ENCODE peak calls at places on chromosome 17, in ten cellular contexts. One of them, this sample, is unnamed.

GRCh38 chr17:62179525-62180161 is 114.6 kb upstream of the MED13 start:
- DNase-seq in activated CD4-positive, alpha-beta T cell treated with anti-CD3 and anti-CD28 coated beads, Interleukin-2, amount 50 U/mL, for 48 hours: no peak
- DNase-seq in H9: no peak
- DNase-seq in EL: peak
- DNase-seq in hypothalamus: no peak
- DNase-seq in fibroblast of pulmonary artery: peak
- DNase-seq in NCI-H1436: no peak
- DNase-seq in progenitor cell of endocrine pancreas: no peak
- DNase-seq in anterior cingulate cortex: no peak
- DNase-seq in AG10803: peak
- DNase-seq in this sample: peak

GRCh38 chr17:14297161-14297851 is 3.6 kb upstream of the HS3ST3B1 start:
- DNase-seq in activated CD4-positive, alpha-beta T cell treated with anti-CD3 and anti-CD28 coated beads, Interleukin-2, amount 50 U/mL, for 48 hours: peak
- DNase-seq in H9: peak
- DNase-seq in EL: peak
- DNase-seq in hypothalamus: no peak
- DNase-seq in fibroblast of pulmonary artery: peak
- DNase-seq in NCI-H1436: no peak
- DNase-seq in progenitor cell of endocrine pancreas: peak
- DNase-seq in anterior cingulate cortex: no peak
- DNase-seq in AG10803: peak
- DNase-seq in this sample: peak

GRCh38 chr17:37391146-37391545 is 15.4 kb downstream of the C17orf78 start:
- DNase-seq in activated CD4-positive, alpha-beta T cell treated with anti-CD3 and anti-CD28 coated beads, Interleukin-2, amount 50 U/mL, for 48 hours: no peak
- DNase-seq in H9: no peak
- DNase-seq in EL: peak
- DNase-seq in hypothalamus: no peak
- DNase-seq in fibroblast of pulmonary artery: no peak
- DNase-seq in NCI-H1436: no peak
- DNase-seq in progenitor cell of endocrine pancreas: no peak
- DNase-seq in anterior cingulate cortex: no peak
- DNase-seq in AG10803: no peak
- DNase-seq in this sample: no peak

GRCh38 chr17:44546711-44547606 is 10.3 kb upstream of the FZD2 start:
- DNase-seq in activated CD4-positive, alpha-beta T cell treated with anti-CD3 and anti-CD28 coated beads, Interleukin-2, amount 50 U/mL, for 48 hours: no peak
- DNase-seq in H9: no peak
- DNase-seq in EL: peak
- DNase-seq in hypothalamus: no peak
- DNase-seq in fibroblast of pulmonary artery: peak
- DNase-seq in NCI-H1436: no peak
- DNase-seq in progenitor cell of endocrine pancreas: no peak
- DNase-seq in anterior cingulate cortex: no peak
- DNase-seq in AG10803: peak
- DNase-seq in this sample: no peak

GRCh38 chr17:32142857-32143524 is 689 bp downstream of the RHOT1 start:
- DNase-seq in activated CD4-positive, alpha-beta T cell treated with anti-CD3 and anti-CD28 coated beads, Interleukin-2, amount 50 U/mL, for 48 hours: peak
- DNase-seq in H9: peak
- DNase-seq in EL: peak
- DNase-seq in hypothalamus: peak
- DNase-seq in fibroblast of pulmonary artery: peak
- DNase-seq in NCI-H1436: no peak
- DNase-seq in progenitor cell of endocrine pancreas: peak
- DNase-seq in anterior cingulate cortex: no peak
- DNase-seq in AG10803: peak
- DNase-seq in this sample: peak

GRCh38 chr17:57107498-57108101 is 22.6 kb downstream of the AKAP1 start:
- DNase-seq in activated CD4-positive, alpha-beta T cell treated with anti-CD3 and anti-CD28 coated beads, Interleukin-2, amount 50 U/mL, for 48 hours: no peak
- DNase-seq in H9: no peak
- DNase-seq in EL: peak
- DNase-seq in hypothalamus: no peak
- DNase-seq in fibroblast of pulmonary artery: no peak
- DNase-seq in NCI-H1436: peak
- DNase-seq in progenitor cell of endocrine pancreas: no peak
- DNase-seq in anterior cingulate cortex: no peak
- DNase-seq in AG10803: no peak
- DNase-seq in this sample: no peak

GRCh38 chr17:59547131-59547915 is 18.1 kb upstream of the DHX40 start:
- DNase-seq in activated CD4-positive, alpha-beta T cell treated with anti-CD3 and anti-CD28 coated beads, Interleukin-2, amount 50 U/mL, for 48 hours: no peak
- DNase-seq in H9: no peak
- DNase-seq in EL: no peak
- DNase-seq in hypothalamus: no peak
- DNase-seq in fibroblast of pulmonary artery: peak
- DNase-seq in NCI-H1436: peak
- DNase-seq in progenitor cell of endocrine pancreas: no peak
- DNase-seq in anterior cingulate cortex: no peak
- DNase-seq in AG10803: no peak
- DNase-seq in this sample: no peak

GRCh38 chr17:2697611-2698162 is 13.9 kb downstream of the CLUH start:
- DNase-seq in activated CD4-positive, alpha-beta T cell treated with anti-CD3 and anti-CD28 coated beads, Interleukin-2, amount 50 U/mL, for 48 hours: no peak
- DNase-seq in H9: peak
- DNase-seq in EL: no peak
- DNase-seq in hypothalamus: no peak
- DNase-seq in fibroblast of pulmonary artery: no peak
- DNase-seq in NCI-H1436: no peak
- DNase-seq in progenitor cell of endocrine pancreas: no peak
- DNase-seq in anterior cingulate cortex: no peak
- DNase-seq in AG10803: no peak
- DNase-seq in this sample: no peak

GRCh38 chr17:39753514-39754160 is 15.9 kb downstream of the GRB7 start:
- DNase-seq in activated CD4-positive, alpha-beta T cell treated with anti-CD3 and anti-CD28 coated beads, Interleukin-2, amount 50 U/mL, for 48 hours: no peak
- DNase-seq in H9: peak
- DNase-seq in EL: no peak
- DNase-seq in hypothalamus: no peak
- DNase-seq in fibroblast of pulmonary artery: no peak
- DNase-seq in NCI-H1436: peak
- DNase-seq in progenitor cell of endocrine pancreas: no peak
- DNase-seq in anterior cingulate cortex: no peak
- DNase-seq in AG10803: no peak
- DNase-seq in this sample: peak

GRCh38 chr17:17812211-17813054 is 24.4 kb downstream of the SREBF1 start:
- DNase-seq in activated CD4-positive, alpha-beta T cell treated with anti-CD3 and anti-CD28 coated beads, Interleukin-2, amount 50 U/mL, for 48 hours: peak
- DNase-seq in H9: peak
- DNase-seq in EL: peak
- DNase-seq in hypothalamus: peak
- DNase-seq in fibroblast of pulmonary artery: peak
- DNase-seq in NCI-H1436: peak
- DNase-seq in progenitor cell of endocrine pancreas: peak
- DNase-seq in anterior cingulate cortex: peak
- DNase-seq in AG10803: peak
- DNase-seq in this sample: peak

GRCh38 chr17:68515238-68515637 is 3.0 kb downstream of the PRKAR1A start:
- DNase-seq in activated CD4-positive, alpha-beta T cell treated with anti-CD3 and anti-CD28 coated beads, Interleukin-2, amount 50 U/mL, for 48 hours: no peak
- DNase-seq in H9: no peak
- DNase-seq in EL: no peak
- DNase-seq in hypothalamus: no peak
- DNase-seq in fibroblast of pulmonary artery: no peak
- DNase-seq in NCI-H1436: no peak
- DNase-seq in progenitor cell of endocrine pancreas: no peak
- DNase-seq in anterior cingulate cortex: no peak
- DNase-seq in AG10803: no peak
- DNase-seq in this sample: no peak

GRCh38 chr17:68033636-68034451 is 1.7 kb upstream of the KPNA2 start:
- DNase-seq in activated CD4-positive, alpha-beta T cell treated with anti-CD3 and anti-CD28 coated beads, Interleukin-2, amount 50 U/mL, for 48 hours: no peak
- DNase-seq in H9: peak
- DNase-seq in EL: peak
- DNase-seq in hypothalamus: no peak
- DNase-seq in fibroblast of pulmonary artery: peak
- DNase-seq in NCI-H1436: no peak
- DNase-seq in progenitor cell of endocrine pancreas: no peak
- DNase-seq in anterior cingulate cortex: no peak
- DNase-seq in AG10803: peak
- DNase-seq in this sample: peak

GRCh38 chr17:59421722-59422121 is 90.3 kb downstream of the YPEL2 start:
- DNase-seq in activated CD4-positive, alpha-beta T cell treated with anti-CD3 and anti-CD28 coated beads, Interleukin-2, amount 50 U/mL, for 48 hours: no peak
- DNase-seq in H9: no peak
- DNase-seq in EL: no peak
- DNase-seq in hypothalamus: no peak
- DNase-seq in fibroblast of pulmonary artery: no peak
- DNase-seq in NCI-H1436: no peak
- DNase-seq in progenitor cell of endocrine pancreas: no peak
- DNase-seq in anterior cingulate cortex: no peak
- DNase-seq in AG10803: no peak
- DNase-seq in this sample: no peak

GRCh38 chr17:57885148-57885915 is 35.5 kb upstream of the MRPS23 start:
- DNase-seq in activated CD4-positive, alpha-beta T cell treated with anti-CD3 and anti-CD28 coated beads, Interleukin-2, amount 50 U/mL, for 48 hours: no peak
- DNase-seq in H9: no peak
- DNase-seq in EL: no peak
- DNase-seq in hypothalamus: no peak
- DNase-seq in fibroblast of pulmonary artery: no peak
- DNase-seq in NCI-H1436: no peak
- DNase-seq in progenitor cell of endocrine pancreas: no peak
- DNase-seq in anterior cingulate cortex: no peak
- DNase-seq in AG10803: no peak
- DNase-seq in this sample: no peak

GRCh38 chr17:83064732-83065659 is 14.4 kb upstream of the METRNL start:
- DNase-seq in activated CD4-positive, alpha-beta T cell treated with anti-CD3 and anti-CD28 coated beads, Interleukin-2, amount 50 U/mL, for 48 hours: no peak
- DNase-seq in H9: peak
- DNase-seq in EL: no peak
- DNase-seq in hypothalamus: no peak
- DNase-seq in fibroblast of pulmonary artery: no peak
- DNase-seq in NCI-H1436: no peak
- DNase-seq in progenitor cell of endocrine pancreas: peak
- DNase-seq in anterior cingulate cortex: no peak
- DNase-seq in AG10803: no peak
- DNase-seq in this sample: no peak

This sample was measured in mesendoderm.